ENCODE peak calls at places on chromosomes 4 and X, in four cellular contexts. J is GM23338, T is mucosa of descending colon, W is BJ. A is an unnamed sample.

GRCh38 chr4:15238720-15239119 is 189.1 kb upstream of the C1QTNF7 start:
- DNase-seq in J (peak; percentile 74), W (no peak), T (no peak), A (peak; percentile 75)

GRCh38 chr4:55437356-55437796 is 41.6 kb downstream of the TMEM165 start:
- DNase-seq in W (no peak), T (no peak), J (no peak), A (peak; percentile 12)

GRCh38 chr4:70994387-70995099 is 1.1 kb downstream of the DCK start:
- DNase-seq in T (no peak), W (no peak), J (no peak), A (no peak)

GRCh38 chr4:13524504-13525243 is 19.6 kb downstream of the NKX3-2 start:
- DNase-seq in W (no peak), J (peak; percentile 77), T (no peak), A (peak; percentile 49)

GRCh38 chrX:16708016-16708415 is 4.5 kb downstream of the CTPS2 start:
- DNase-seq in W (no peak), T (no peak), J (no peak), A (no peak)

GRCh38 chrX:128992107-128992971 is 531.0 kb downstream of the SMARCA1 start:
- DNase-seq in W (no peak), T (peak; percentile 24), J (peak; percentile 38), A (no peak)

GRCh38 chrX:64853424-64853823 is 122.8 kb downstream of the ZC4H2 start:
- DNase-seq in T (no peak), W (no peak), J (no peak), A (no peak)

GRCh38 chrX:113330416-113330815 is 489.8 kb upstream of the AMOT start:
- DNase-seq in T (no peak), W (no peak), J (no peak), A (peak; percentile 12)

GRCh38 chrX:103699243-103699642 is 11.5 kb upstream of the TMEM31 start:
- DNase-seq in T (no peak), J (no peak), W (no peak), A (no peak)

GRCh38 chr4:105106416-105106815 is 40.3 kb upstream of the TET2 start:
- DNase-seq in T (no peak), W (no peak), J (no peak), A (peak; percentile 24)

GRCh38 chr4:102008711-102009110 is 218.2 kb downstream of the BANK1 start:
- DNase-seq in W (no peak), J (no peak), T (no peak), A (peak; percentile 14)

GRCh38 chr4:78534286-78534955 is 17.1 kb upstream of the ANXA3 start:
- DNase-seq in J (no peak), W (no peak), T (no peak), A (no peak)

GRCh38 chr4:2714071-2714770 is 41.9 kb downstream of the TNIP2 start:
- DNase-seq in W (peak; percentile 17), T (no peak), J (no peak), A (peak; percentile 81)

GRCh38 chr4:54217642-54218486 is 11.2 kb upstream of the PDGFRA start:
- DNase-seq in J (peak; percentile 93), W (peak; percentile 72), T (peak; percentile 65), A (peak; percentile 96)

GRCh38 chr4:8238061-8238511 is 31.5 kb upstream of the HTRA3 start:
- DNase-seq in W (no peak), T (peak; percentile 87), J (no peak), A (no peak)

GRCh38 chr4:74504212-74504611 is 59.3 kb downstream of the AREG start:
- DNase-seq in T (no peak), W (no peak), J (no peak), A (peak; percentile 87)

GRCh38 chrX:48833531-48834138 is 1.8 kb downstream of the PCSK1N start:
- DNase-seq in T (no peak), J (no peak), W (no peak), A (no peak)

GRCh38 chr4:39083164-39083563 is 21.1 kb downstream of the KLHL5 start:
- DNase-seq in W (no peak), J (no peak), T (no peak), A (peak; percentile 40)

GRCh38 chr4:83369825-83370639 is 35.4 kb upstream of the HPSE start:
- DNase-seq in W (no peak), J (no peak), T (no peak), A (no peak)

GRCh38 chr4:151604238-151604637 is 156.6 kb downstream of the GATB start:
- DNase-seq in W (no peak), T (no peak), J (peak; percentile 26), A (peak; percentile 44)

GRCh38 chrX:130778773-130779172 is 124.2 kb downstream of the ENOX2 start:
- DNase-seq in W (no peak), T (no peak), J (no peak), A (peak; percentile 50)

GRCh38 chr4:94525993-94526740 is 74.4 kb downstream of the PDLIM5 start:
- DNase-seq in T (no peak), J (no peak), W (peak; percentile 61), A (peak; percentile 49)

GRCh38 chr4:70601422-70602039 is 9.5 kb downstream of the AMBN start:
- DNase-seq in J (peak; percentile 88), W (no peak), T (no peak), A (peak; percentile 51)

GRCh38 chr4:17082186-17082585 is 183.7 kb upstream of the LDB2 start:
- DNase-seq in J (no peak), W (peak; percentile 13), T (no peak), A (peak; percentile 70)

GRCh38 chrX:37594755-37595382 is 23.4 kb downstream of the LANCL3 start:
- DNase-seq in T (no peak), W (no peak), J (no peak), A (no peak)

GRCh38 chrX:108199691-108200090 is 108.1 kb downstream of the ATG4A start:
- DNase-seq in J (peak; percentile 58), T (no peak), W (no peak), A (peak; percentile 50)

GRCh38 chr4:128776794-128777216 is 32.7 kb upstream of the JADE1 start:
- DNase-seq in W (peak; percentile 38), J (no peak), T (no peak), A (peak; percentile 91)

DNA sequence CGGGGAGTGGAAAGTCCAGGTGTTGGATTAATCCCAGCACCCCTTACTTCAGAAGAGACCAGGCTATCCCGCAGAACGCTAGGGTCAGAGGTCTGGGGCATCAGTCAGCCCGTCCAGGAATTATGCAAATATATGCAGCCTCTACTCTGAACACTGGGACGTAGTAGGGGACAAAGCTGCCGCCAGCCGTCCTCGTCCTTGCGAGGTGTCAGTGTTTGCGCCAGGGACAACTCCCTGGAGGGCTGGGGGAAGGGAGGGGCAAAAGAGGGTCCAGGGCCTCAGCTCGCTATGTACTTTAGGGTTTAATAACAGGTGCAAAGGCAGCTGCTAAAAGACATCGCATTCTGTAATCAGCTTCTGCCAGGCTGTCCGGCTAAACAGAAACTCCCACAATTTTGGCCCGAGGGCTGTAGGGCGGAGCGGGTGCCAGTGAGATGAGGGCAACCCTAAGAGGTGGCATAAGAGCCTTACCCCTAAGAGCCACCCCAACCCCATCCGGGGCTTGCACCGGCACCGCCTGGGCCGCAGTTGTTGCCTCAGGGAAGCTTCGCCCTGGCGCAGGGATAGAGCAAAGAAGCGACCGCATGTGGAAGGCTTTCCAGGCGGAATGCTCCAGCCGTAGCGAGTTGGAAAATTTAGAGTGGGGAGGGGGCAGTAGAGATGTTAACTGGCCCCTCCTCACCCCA is 8.4 kb downstream of the HAND2 start:
- DNase-seq in T (no peak), J (peak; percentile 35), W (no peak), A (no peak)
- H3K4me3 ChIP-seq in T (no peak overlapping the region), J (peak overlapping the region; percentile 57), W (peak overlapping the region; percentile 20), A (peak overlapping the region; percentile 11)

DNA sequence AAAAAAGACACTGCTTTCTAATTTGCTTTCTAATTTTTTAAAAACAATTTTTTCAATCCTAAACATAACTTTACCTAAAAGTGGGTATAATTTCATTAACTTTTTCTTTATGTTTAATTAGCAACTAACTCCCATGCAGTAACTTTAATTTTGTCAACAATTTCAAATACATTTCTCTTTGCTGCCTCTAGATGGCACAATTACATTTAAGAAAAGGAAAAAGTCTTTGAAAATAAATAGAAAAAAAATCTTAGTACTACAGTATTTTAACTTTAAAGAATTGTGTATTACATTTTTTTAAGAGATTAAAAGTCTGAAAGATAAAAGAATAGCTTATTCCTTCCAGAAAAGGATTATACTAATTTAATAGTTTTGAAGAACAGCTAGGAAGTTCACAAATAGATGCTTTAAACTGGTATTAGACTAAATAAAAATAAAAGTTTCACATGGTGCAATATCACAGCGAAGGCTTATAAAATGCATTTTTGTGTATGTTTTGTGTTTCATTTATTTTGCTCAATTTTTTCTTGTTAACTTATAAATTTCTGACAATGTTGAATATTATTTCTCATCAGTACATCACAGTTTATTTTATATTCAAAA is 105.1 kb downstream of the ADGRA3 start:
- DNase-seq in J (peak; percentile 50), T (no peak), W (no peak), A (peak; percentile 43)
- TF ChIP-seq CTCF in J (peak; percentile 73), T (peak; percentile 31), W (peak; percentile 46), A (peak; percentile 28)

DNA sequence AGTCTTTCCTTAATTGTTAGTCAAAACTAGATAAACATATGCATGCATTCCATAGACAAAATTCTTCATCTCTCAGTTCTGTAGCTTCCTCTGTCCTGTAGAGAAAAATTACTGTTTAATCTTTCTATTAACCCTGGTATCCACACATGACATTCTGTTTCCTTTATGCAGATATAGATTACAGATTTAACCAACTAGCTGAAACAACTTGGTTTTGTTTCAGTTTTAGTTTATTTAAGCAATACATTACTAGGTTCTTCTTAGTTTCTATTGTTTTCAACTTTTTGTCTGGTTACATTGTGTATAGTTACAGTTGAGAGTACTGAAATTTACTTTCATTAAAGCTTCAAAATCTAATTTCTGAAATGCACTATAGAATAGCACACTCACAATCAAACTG is 933.9 kb upstream of the EPHA5 start:
- DNase-seq in J (no peak), T (no peak), W (no peak), A (no peak)
- H3K4me3 ChIP-seq in J (no peak overlapping the region), T (no peak overlapping the region), W (no peak overlapping the region), A (no peak overlapping the region)

GRCh38 chr4:139232751-139233150 is 47.3 kb downstream of the MGARP start:
- DNase-seq in T (no peak), J (no peak), W (no peak), A (no peak)

GRCh38 chr4:139229534-139230039 is 50.4 kb downstream of the MGARP start:
- DNase-seq in J (peak; percentile 79), W (no peak), T (no peak), A (peak; percentile 82)

GRCh38 chr4:139223682-139224317 is 46.8 kb upstream of the ELF2 start:
- DNase-seq in J (no peak), W (no peak), T (no peak), A (peak; percentile 75)

GRCh38 chr4:139222215-139222614 is 45.2 kb upstream of the ELF2 start:
- DNase-seq in T (no peak), W (no peak), J (no peak), A (no peak)

GRCh38 chr4:139227729-139228404 is 50.8 kb upstream of the ELF2 start:
- DNase-seq in W (no peak), J (peak; percentile 24), T (no peak), A (no peak)
- TF ChIP-seq CTCF in W (peak; percentile 6), J (peak; percentile 20), T (no peak), A (peak; percentile 29)

DNA sequence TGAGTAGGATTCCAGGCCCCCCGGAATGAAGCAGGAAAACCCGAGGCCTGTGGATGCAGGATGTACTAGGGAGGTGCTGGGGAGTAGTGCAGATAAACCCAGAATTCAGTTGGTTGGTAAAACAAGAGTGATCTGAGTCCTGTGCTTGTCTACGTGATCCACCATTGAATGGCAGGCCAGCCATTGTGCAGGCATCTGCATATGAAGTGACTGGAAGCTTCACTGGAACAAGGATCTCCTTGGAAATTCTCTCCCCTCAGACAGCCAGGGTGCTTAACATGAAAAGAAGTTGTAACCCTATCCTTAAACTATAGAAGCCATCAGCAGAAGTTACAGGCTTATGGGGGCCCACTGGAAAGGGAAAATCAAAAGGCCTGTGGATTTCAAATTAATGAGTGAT is 656 bp upstream of the GSPT2 start:
- DNase-seq in T (no peak), W (no peak), J (peak; percentile 47), A (no peak)
- H3K4me3 ChIP-seq in T (no peak overlapping the region), W (no peak overlapping the region), J (peak overlapping the region; percentile 72), A (no peak overlapping the region)